ENCODE peak calls at places on chromosomes 2 and 18, in nine cellular contexts. One of them, this sample, is unnamed.
A peak's percentile ranks its signal among the peaks of the same experiment; 100 is the strongest.

GRCh38 chr18:61896767-61897166 is 4.0 kb upstream of the RNF152 start:
- DNase-seq in colonic mucosa: peak; percentile 23
- DNase-seq in esophagus muscularis mucosa: peak; percentile 78
- DNase-seq in progenitor cell of endocrine pancreas: no peak
- DNase-seq in heart right ventricle: peak; percentile 40
- DNase-seq in substantia nigra: no peak
- DNase-seq in nucleus accumbens: no peak
- DNase-seq in EH: peak; percentile 86
- DNase-seq in BE2C: no peak
- DNase-seq in this sample: no peak

GRCh38 chr2:186546842-186547241 is 43.0 kb upstream of the ITGAV start:
- DNase-seq in EH: peak; percentile 75
- DNase-seq in colonic mucosa: no peak
- DNase-seq in substantia nigra: no peak
- DNase-seq in BE2C: no peak
- DNase-seq in progenitor cell of endocrine pancreas: no peak
- DNase-seq in heart right ventricle: no peak
- DNase-seq in nucleus accumbens: no peak
- DNase-seq in esophagus muscularis mucosa: no peak
- DNase-seq in this sample: no peak

GRCh38 chr2:10346929-10347558 is 44.3 kb downstream of the HPCAL1 start:
- DNase-seq in BE2C: no peak
- DNase-seq in progenitor cell of endocrine pancreas: no peak
- DNase-seq in heart right ventricle: no peak
- DNase-seq in EH: peak; percentile 68
- DNase-seq in esophagus muscularis mucosa: no peak
- DNase-seq in substantia nigra: no peak
- DNase-seq in colonic mucosa: no peak
- DNase-seq in nucleus accumbens: no peak
- DNase-seq in this sample: no peak

GRCh38 chr2:160257015-160257741 is 57.1 kb upstream of the ITGB6 start:
- DNase-seq in nucleus accumbens: no peak
- DNase-seq in colonic mucosa: peak; percentile 56
- DNase-seq in EH: peak; percentile 78
- DNase-seq in esophagus muscularis mucosa: no peak
- DNase-seq in progenitor cell of endocrine pancreas: no peak
- DNase-seq in BE2C: no peak
- DNase-seq in heart right ventricle: no peak
- DNase-seq in substantia nigra: no peak
- DNase-seq in this sample: no peak

GRCh38 chr2:66082576-66082975 is 352.3 kb upstream of the MEIS1 start:
- DNase-seq in progenitor cell of endocrine pancreas: no peak
- DNase-seq in substantia nigra: no peak
- DNase-seq in nucleus accumbens: no peak
- DNase-seq in heart right ventricle: no peak
- DNase-seq in BE2C: no peak
- DNase-seq in esophagus muscularis mucosa: no peak
- DNase-seq in colonic mucosa: no peak
- DNase-seq in EH: no peak
- DNase-seq in this sample: no peak

GRCh38 chr18:3652380-3653262 is 202.6 kb downstream of the TGIF1 start:
- DNase-seq in EH: peak; percentile 98
- DNase-seq in substantia nigra: no peak
- DNase-seq in colonic mucosa: peak; percentile 79
- DNase-seq in progenitor cell of endocrine pancreas: no peak
- DNase-seq in esophagus muscularis mucosa: no peak
- DNase-seq in heart right ventricle: peak; percentile 58
- DNase-seq in BE2C: peak; percentile 68
- DNase-seq in nucleus accumbens: no peak
- DNase-seq in this sample: no peak

GRCh38 chr2:69095246-69095645 is 82.3 kb downstream of the ANTXR1 start:
- DNase-seq in colonic mucosa: no peak
- DNase-seq in heart right ventricle: peak; percentile 25
- DNase-seq in nucleus accumbens: no peak
- DNase-seq in BE2C: no peak
- DNase-seq in EH: peak; percentile 74
- DNase-seq in progenitor cell of endocrine pancreas: no peak
- DNase-seq in esophagus muscularis mucosa: no peak
- DNase-seq in substantia nigra: no peak
- DNase-seq in this sample: no peak

GRCh38 chr2:233974530-233975071 is 57.4 kb downstream of the TRPM8 start:
- DNase-seq in progenitor cell of endocrine pancreas: no peak
- DNase-seq in EH: peak; percentile 98
- DNase-seq in BE2C: peak; percentile 79
- DNase-seq in esophagus muscularis mucosa: no peak
- DNase-seq in heart right ventricle: peak; percentile 30
- DNase-seq in substantia nigra: no peak
- DNase-seq in colonic mucosa: no peak
- DNase-seq in nucleus accumbens: no peak
- DNase-seq in this sample: no peak

GRCh38 chr18:42190643-42191042 is 235.6 kb downstream of the PIK3C3 start:
- DNase-seq in colonic mucosa: no peak
- DNase-seq in EH: no peak
- DNase-seq in substantia nigra: no peak
- DNase-seq in BE2C: no peak
- DNase-seq in esophagus muscularis mucosa: no peak
- DNase-seq in progenitor cell of endocrine pancreas: no peak
- DNase-seq in heart right ventricle: no peak
- DNase-seq in nucleus accumbens: no peak
- DNase-seq in this sample: no peak

GRCh38 chr18:3097082-3097481 is 84.1 kb upstream of the LPIN2 start:
- DNase-seq in progenitor cell of endocrine pancreas: no peak
- DNase-seq in BE2C: no peak
- DNase-seq in heart right ventricle: no peak
- DNase-seq in substantia nigra: no peak
- DNase-seq in EH: no peak
- DNase-seq in esophagus muscularis mucosa: no peak
- DNase-seq in colonic mucosa: no peak
- DNase-seq in nucleus accumbens: no peak
- DNase-seq in this sample: no peak

GRCh38 chr2:100580474-100581264 is 17.9 kb downstream of the PDCL3 start:
- DNase-seq in EH: no peak
- DNase-seq in BE2C: no peak
- DNase-seq in nucleus accumbens: no peak
- DNase-seq in esophagus muscularis mucosa: no peak
- DNase-seq in progenitor cell of endocrine pancreas: no peak
- DNase-seq in colonic mucosa: peak; percentile 23
- DNase-seq in heart right ventricle: no peak
- DNase-seq in substantia nigra: peak; percentile 3
- DNase-seq in this sample: no peak

GRCh38 chr2:230779141-230779523 is 66.5 kb downstream of the CAB39 start:
- DNase-seq in nucleus accumbens: no peak
- DNase-seq in progenitor cell of endocrine pancreas: no peak
- DNase-seq in EH: no peak
- DNase-seq in BE2C: no peak
- DNase-seq in esophagus muscularis mucosa: no peak
- DNase-seq in substantia nigra: no peak
- DNase-seq in heart right ventricle: no peak
- DNase-seq in colonic mucosa: no peak
- DNase-seq in this sample: no peak

GRCh38 chr2:206084870-206085741 is 868 bp downstream of the INO80D start:
- DNase-seq in colonic mucosa: peak; percentile 53
- DNase-seq in progenitor cell of endocrine pancreas: peak; percentile 26
- DNase-seq in nucleus accumbens: no peak
- DNase-seq in substantia nigra: peak; percentile 58
- DNase-seq in EH: peak; percentile 37
- DNase-seq in BE2C: peak; percentile 45
- DNase-seq in esophagus muscularis mucosa: no peak
- DNase-seq in heart right ventricle: peak; percentile 43
- DNase-seq in this sample: peak; percentile 79

GRCh38 chr2:101745711-101746694 is 48.5 kb downstream of the MAP4K4 start:
- DNase-seq in colonic mucosa: no peak
- DNase-seq in nucleus accumbens: no peak
- DNase-seq in substantia nigra: no peak
- DNase-seq in progenitor cell of endocrine pancreas: no peak
- DNase-seq in BE2C: no peak
- DNase-seq in EH: peak; percentile 84
- DNase-seq in heart right ventricle: no peak
- DNase-seq in esophagus muscularis mucosa: peak; percentile 17
- DNase-seq in this sample: no peak

GRCh38 chr18:13103366-13103765 is 112.2 kb downstream of the CEP192 start:
- DNase-seq in esophagus muscularis mucosa: no peak
- DNase-seq in heart right ventricle: no peak
- DNase-seq in nucleus accumbens: no peak
- DNase-seq in colonic mucosa: no peak
- DNase-seq in progenitor cell of endocrine pancreas: no peak
- DNase-seq in BE2C: no peak
- DNase-seq in substantia nigra: no peak
- DNase-seq in EH: no peak
- DNase-seq in this sample: no peak

GRCh38 chr2:213251618-213252017 is 32.6 kb upstream of the SPAG16 start:
- DNase-seq in EH: peak; percentile 69
- DNase-seq in nucleus accumbens: no peak
- DNase-seq in substantia nigra: no peak
- DNase-seq in colonic mucosa: no peak
- DNase-seq in BE2C: no peak
- DNase-seq in heart right ventricle: no peak
- DNase-seq in esophagus muscularis mucosa: no peak
- DNase-seq in progenitor cell of endocrine pancreas: no peak
- DNase-seq in this sample: no peak

GRCh38 chr2:171056307-171056706 is 104.4 kb downstream of the TLK1 start:
- DNase-seq in nucleus accumbens: no peak
- DNase-seq in esophagus muscularis mucosa: no peak
- DNase-seq in BE2C: no peak
- DNase-seq in progenitor cell of endocrine pancreas: no peak
- DNase-seq in colonic mucosa: no peak
- DNase-seq in heart right ventricle: no peak
- DNase-seq in EH: peak; percentile 76
- DNase-seq in substantia nigra: no peak
- DNase-seq in this sample: no peak

GRCh38 chr2:96485751-96486643 is 19.2 kb downstream of the NEURL3 start:
- DNase-seq in heart right ventricle: peak; percentile 81
- DNase-seq in colonic mucosa: peak; percentile 72
- DNase-seq in EH: peak; percentile 84
- DNase-seq in BE2C: no peak
- DNase-seq in nucleus accumbens: no peak
- DNase-seq in progenitor cell of endocrine pancreas: no peak
- DNase-seq in substantia nigra: peak; percentile 39
- DNase-seq in esophagus muscularis mucosa: no peak
- DNase-seq in this sample: peak; percentile 83

GRCh38 chr18:72833471-72833870 is 34.3 kb downstream of the NETO1 start:
- DNase-seq in heart right ventricle: no peak
- DNase-seq in nucleus accumbens: no peak
- DNase-seq in BE2C: no peak
- DNase-seq in progenitor cell of endocrine pancreas: no peak
- DNase-seq in colonic mucosa: no peak
- DNase-seq in substantia nigra: no peak
- DNase-seq in EH: peak; percentile 2
- DNase-seq in esophagus muscularis mucosa: no peak
- DNase-seq in this sample: no peak

GRCh38 chr2:47260971-47261370 is 105.9 kb upstream of the STPG4 start:
- DNase-seq in EH: no peak
- DNase-seq in colonic mucosa: no peak
- DNase-seq in heart right ventricle: no peak
- DNase-seq in progenitor cell of endocrine pancreas: no peak
- DNase-seq in BE2C: no peak
- DNase-seq in substantia nigra: no peak
- DNase-seq in esophagus muscularis mucosa: no peak
- DNase-seq in nucleus accumbens: no peak
- DNase-seq in this sample: no peak

GRCh38 chr2:60544980-60545560 is 8.4 kb downstream of the BCL11A start:
- DNase-seq in substantia nigra: no peak
- DNase-seq in nucleus accumbens: no peak
- DNase-seq in progenitor cell of endocrine pancreas: no peak
- DNase-seq in colonic mucosa: no peak
- DNase-seq in heart right ventricle: no peak
- DNase-seq in esophagus muscularis mucosa: no peak
- DNase-seq in BE2C: no peak
- DNase-seq in EH: no peak
- DNase-seq in this sample: no peak

GRCh38 chr2:96404446-96405373 is 69.1 kb downstream of the NCAPH start:
- DNase-seq in heart right ventricle: peak; percentile 50
- DNase-seq in BE2C: no peak
- DNase-seq in esophagus muscularis mucosa: no peak
- DNase-seq in nucleus accumbens: no peak
- DNase-seq in substantia nigra: peak; percentile 51
- DNase-seq in progenitor cell of endocrine pancreas: no peak
- DNase-seq in EH: no peak
- DNase-seq in colonic mucosa: peak; percentile 57
- DNase-seq in this sample: no peak